ENCODE peak calls at places on chromosomes 3 and 15, in seven cellular contexts. U is NCI-H1105; M is NCI-H446; R is transverse colon; Q is HFFc6; Y is activated CD4-positive, alpha-beta T cell treated with anti-CD3 and anti-CD28 coated beads, Interleukin-2, amount 50 U/mL, for 1 hour; T is activated T-cell treated with anti-CD3 and anti-CD28 coated beads for 24 hours. F is an unnamed sample.

GRCh38 chr3:64295594-64295993 is 70.3 kb upstream of the PRICKLE2 start:
- DNase-seq in U (no peak), M (peak), R (peak), Q (peak), Y (no peak), T (no peak), F (peak)

GRCh38 chr3:112134335-112135124 is 1.5 kb upstream of the GCSAM start:
- DNase-seq in U (no peak), M (no peak), R (no peak), Q (no peak), Y (no peak), T (no peak), F (no peak)

GRCh38 chr3:119597548-119598288 is at the start of gene PLA1A:
- DNase-seq in U (no peak), M (no peak), R (no peak), Q (no peak), Y (no peak), T (no peak), F (no peak)

GRCh38 chr15:67724679-67725365 is 100.5 kb upstream of the SKOR1 start:
- DNase-seq in U (no peak), M (peak), R (no peak), Q (no peak), Y (no peak), T (no peak), F (no peak)

GRCh38 chr3:160413613-160414248 is 14.3 kb downstream of the SMC4 start:
- DNase-seq in U (peak), M (peak), R (peak), Q (peak), Y (peak), T (peak), F (peak)

GRCh38 chr3:16174389-16174788 is at the start of gene GALNT15:
- DNase-seq in U (no peak), M (peak), R (peak), Q (peak), Y (no peak), T (no peak), F (peak)

GRCh38 chr15:45871121-45871855 is 236.5 kb downstream of the SQOR start:
- DNase-seq in U (no peak), M (no peak), R (peak), Q (peak), Y (no peak), T (no peak), F (no peak)

GRCh38 chr3:141115752-141116541 is 64.8 kb downstream of the SPSB4 start:
- DNase-seq in U (no peak), M (no peak), R (no peak), Q (no peak), Y (no peak), T (no peak), F (no peak)

GRCh38 chr3:55164191-55164590 is 236.3 kb upstream of the LRTM1 start:
- DNase-seq in U (no peak), M (no peak), R (no peak), Q (no peak), Y (no peak), T (no peak), F (no peak)

F was measured in HCEC 1CT.